ENCODE peak calls at places on chromosomes 13 and 19, in seven cellular contexts. T is ovary, P is tibial nerve, Y is suprapubic skin, C is lower leg skin, E is adrenal gland, O is transverse colon. B is an unnamed sample.

GRCh38 chr19:49689133-49690072 is at the start of gene ADM5:
- DNase-seq in T (peak), P (no peak), Y (peak), C (no peak), E (peak), O (peak), B (peak)

GRCh38 chr13:48457578-48458242 is 44.8 kb upstream of the LPAR6 start:
- DNase-seq in T (peak), P (no peak), Y (no peak), C (no peak), E (no peak), O (no peak), B (no peak)

GRCh38 chr13:23381877-23382276 is 51.6 kb downstream of the SACS start:
- DNase-seq in T (no peak), P (no peak), Y (no peak), C (no peak), E (no peak), O (no peak), B (no peak)

GRCh38 chr19:4742717-4743646 is 19.3 kb upstream of the DPP9 start:
- DNase-seq in T (no peak), P (no peak), Y (no peak), C (no peak), E (peak), O (no peak), B (no peak)

GRCh38 chr19:41373993-41374392 is 2.3 kb upstream of the TMEM91 start:
- DNase-seq in T (peak), P (peak), Y (peak), C (no peak), E (peak), O (peak), B (peak)

GRCh38 chr13:76286178-76286577 is 600.0 kb downstream of the KCTD12 start:
- DNase-seq in T (no peak), P (no peak), Y (no peak), C (no peak), E (no peak), O (no peak), B (no peak)

GRCh38 chr13:48625396-48626076 is 28.2 kb upstream of the CYSLTR2 start:
- DNase-seq in T (no peak), P (no peak), Y (no peak), C (no peak), E (no peak), O (no peak), B (no peak)

GRCh38 chr19:38155453-38155852 is 68.6 kb downstream of the DPF1 start:
- DNase-seq in T (no peak), P (no peak), Y (no peak), C (no peak), E (no peak), O (no peak), B (no peak)

GRCh38 chr13:77479326-77479725 is 56.2 kb upstream of the SCEL start:
- DNase-seq in T (no peak), P (no peak), Y (no peak), C (no peak), E (no peak), O (no peak), B (no peak)

GRCh38 chr19:46407891-46408426 is 5.4 kb downstream of the CCDC8 start:
- DNase-seq in T (peak), P (no peak), Y (no peak), C (no peak), E (no peak), O (no peak), B (no peak)

GRCh38 chr13:73440296-73440895 is 381.6 kb downstream of the KLF5 start:
- DNase-seq in T (no peak), P (no peak), Y (no peak), C (no peak), E (no peak), O (no peak), B (no peak)

GRCh38 chr13:110723598-110723997 is 10.1 kb downstream of the ING1 start:
- DNase-seq in T (no peak), P (no peak), Y (no peak), C (no peak), E (no peak), O (no peak), B (no peak)

GRCh38 chr19:29006057-29006735 is 206.8 kb downstream of the UQCRFS1 start:
- DNase-seq in T (no peak), P (no peak), Y (no peak), C (no peak), E (no peak), O (no peak), B (no peak)

DNA sequence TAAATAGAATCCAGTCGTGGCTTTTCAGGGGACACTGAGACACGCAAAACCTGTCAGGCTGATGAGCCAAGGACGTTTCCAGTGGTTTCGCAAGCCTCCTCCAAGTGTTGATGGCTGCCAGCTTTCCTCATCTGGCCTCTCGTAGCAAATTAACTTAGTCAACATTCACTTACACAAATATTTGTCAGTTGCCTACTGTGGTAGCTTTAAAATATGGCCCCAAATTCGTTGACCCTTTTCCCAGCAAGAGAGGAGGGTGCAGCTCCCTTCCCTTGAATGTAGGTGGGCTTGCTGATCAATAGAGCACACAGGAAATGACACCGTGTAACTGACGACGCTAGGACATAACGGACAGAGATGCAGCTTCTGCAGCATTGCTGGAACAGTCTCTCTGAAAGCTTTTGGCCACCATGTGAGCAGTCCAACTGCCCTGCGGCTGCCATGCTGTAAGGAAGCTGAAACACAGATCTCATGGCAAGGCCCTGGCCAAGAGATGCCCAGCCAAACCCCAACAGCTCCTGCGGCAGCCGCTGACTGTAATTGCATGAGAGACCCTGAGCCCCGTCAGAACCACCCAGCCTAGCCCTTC is 5.5 kb upstream of the RANBP3 start:
- DNase-seq in T (no peak), P (no peak), Y (no peak), C (peak), E (no peak), O (no peak), B (no peak)
- TF ChIP-seq POLR2A in T (no peak), P (no peak), Y (no peak), C (no peak), E (no peak), O (no peak), B (no peak)

DNA sequence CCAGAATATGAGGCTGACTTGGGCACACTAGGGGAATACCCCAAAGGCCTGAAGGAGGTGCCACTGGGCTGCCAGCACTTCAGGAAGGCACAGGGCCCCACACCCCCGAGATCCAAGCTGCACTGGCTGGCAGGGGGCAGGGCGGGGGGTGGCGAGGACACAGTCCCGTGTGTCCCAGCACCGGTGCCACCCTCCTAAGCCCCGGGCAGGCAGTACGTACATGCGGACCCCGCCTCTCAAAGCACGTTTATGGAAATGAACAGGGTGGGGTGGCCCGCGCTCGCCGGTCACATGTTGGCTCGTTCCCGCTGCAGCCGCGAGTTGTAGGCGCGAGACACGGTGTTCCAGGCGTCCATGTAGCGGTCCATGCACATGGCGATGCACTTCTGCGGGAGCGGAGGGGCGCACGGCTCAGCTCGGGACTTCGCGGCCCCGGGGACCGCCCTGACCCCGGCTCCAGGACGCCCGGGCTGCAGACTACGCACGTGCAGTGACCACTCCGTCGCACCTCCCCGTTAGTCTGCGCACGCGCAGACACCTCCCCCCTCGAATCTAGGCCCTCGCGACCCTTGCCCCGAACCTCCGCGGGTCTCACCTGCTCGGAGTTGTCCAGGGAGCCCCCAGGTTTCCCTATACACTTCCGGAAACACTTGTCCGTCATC is 594 bp downstream of the TIMM13 start:
- DNase-seq in T (peak), P (no peak), Y (no peak), C (no peak), E (peak), O (peak), B (peak)
- TF ChIP-seq POLR2A in T (no peak), P (no peak), Y (no peak), C (no peak), E (no peak), O (no peak), B (no peak)

GRCh38 chr13:108215428-108215827 is at the start of gene LIG4:
- DNase-seq in T (peak), P (peak), Y (peak), C (peak), E (peak), O (peak), B (peak)
- TF ChIP-seq POLR2A in T (no peak), P (no peak), Y (no peak), C (no peak), E (no peak), O (no peak), B (no peak)

DNA sequence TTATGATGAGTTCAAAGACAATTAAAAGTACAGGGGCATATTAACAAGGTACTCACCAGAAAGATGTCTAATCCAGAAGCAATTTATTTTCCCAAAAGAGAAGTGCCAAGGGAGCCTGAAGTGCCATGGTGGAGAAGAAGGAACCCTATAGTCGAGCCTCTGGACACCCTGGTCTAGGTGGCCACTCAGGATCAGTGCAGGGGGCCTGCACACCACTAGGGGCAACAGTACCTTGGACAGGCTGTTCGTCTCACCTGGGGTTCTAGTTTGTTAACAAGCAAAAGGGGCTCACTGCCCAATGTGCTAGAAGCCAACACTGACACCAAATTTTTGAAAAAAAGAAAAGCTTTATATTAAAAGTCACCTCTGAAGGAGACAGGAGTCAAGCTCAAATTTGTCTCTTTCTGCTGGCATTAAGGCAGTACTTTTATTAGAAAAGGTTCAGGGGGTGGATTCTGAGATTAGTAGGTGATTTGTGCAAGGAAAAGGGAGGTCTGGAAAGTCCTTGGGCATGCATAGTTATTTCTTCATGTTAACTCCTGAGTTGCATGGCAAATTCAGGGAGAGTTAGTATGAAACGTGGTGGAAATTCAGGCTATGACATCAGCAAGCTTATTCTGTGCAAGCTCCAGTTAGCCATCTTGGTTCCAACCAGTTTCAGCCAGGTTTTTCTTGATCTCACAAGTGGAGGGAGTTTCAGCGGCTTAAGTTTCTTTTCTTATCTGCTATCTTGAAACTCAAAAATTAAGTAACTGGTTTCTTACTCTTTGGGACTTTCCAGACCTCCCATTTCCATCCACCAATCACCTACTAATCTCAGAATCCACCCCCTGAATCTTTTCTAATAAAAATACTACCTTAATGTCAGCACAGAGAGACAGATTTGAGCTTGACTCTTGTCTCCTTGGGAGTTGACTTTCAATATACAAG is 884 bp upstream of the CBY2 start:
- DNase-seq in T (no peak), P (no peak), Y (no peak), C (no peak), E (no peak), O (no peak), B (no peak)
- TF ChIP-seq POLR2A in T (no peak), P (no peak), Y (no peak), C (no peak), E (no peak), O (no peak), B (no peak)

DNA sequence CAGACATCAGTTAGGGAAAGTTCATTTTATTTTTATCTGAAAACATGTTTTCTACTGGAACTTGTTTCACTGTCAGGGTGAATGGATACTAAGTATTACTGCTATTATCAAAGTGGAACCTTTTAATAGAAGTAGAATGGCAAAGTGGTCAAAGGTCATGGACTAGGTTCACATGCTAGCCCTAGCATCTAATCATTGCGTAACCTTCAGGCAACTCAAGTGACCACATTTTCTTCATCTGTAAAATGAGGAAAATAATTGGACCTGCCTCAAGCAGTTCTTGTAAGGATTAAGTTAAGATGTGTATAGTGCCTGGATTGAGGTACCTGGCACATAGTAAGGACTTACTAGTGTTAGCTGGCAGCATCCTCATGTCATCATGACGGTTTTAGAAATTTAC is 5.0 kb downstream of the ZFP28 start:
- DNase-seq in T (no peak), P (no peak), Y (no peak), C (no peak), E (no peak), O (no peak), B (no peak)
- TF ChIP-seq POLR2A in T (no peak), P (no peak), Y (no peak), C (no peak), E (no peak), O (no peak), B (no peak)

GRCh38 chr13:89034015-89034414 is 1362.8 kb downstream of the SLITRK5 start:
- DNase-seq in T (no peak), P (no peak), Y (no peak), C (no peak), E (no peak), O (no peak), B (no peak)
- TF ChIP-seq POLR2A in T (no peak), P (no peak), Y (no peak), C (no peak), E (no peak), O (no peak), B (no peak)

DNA sequence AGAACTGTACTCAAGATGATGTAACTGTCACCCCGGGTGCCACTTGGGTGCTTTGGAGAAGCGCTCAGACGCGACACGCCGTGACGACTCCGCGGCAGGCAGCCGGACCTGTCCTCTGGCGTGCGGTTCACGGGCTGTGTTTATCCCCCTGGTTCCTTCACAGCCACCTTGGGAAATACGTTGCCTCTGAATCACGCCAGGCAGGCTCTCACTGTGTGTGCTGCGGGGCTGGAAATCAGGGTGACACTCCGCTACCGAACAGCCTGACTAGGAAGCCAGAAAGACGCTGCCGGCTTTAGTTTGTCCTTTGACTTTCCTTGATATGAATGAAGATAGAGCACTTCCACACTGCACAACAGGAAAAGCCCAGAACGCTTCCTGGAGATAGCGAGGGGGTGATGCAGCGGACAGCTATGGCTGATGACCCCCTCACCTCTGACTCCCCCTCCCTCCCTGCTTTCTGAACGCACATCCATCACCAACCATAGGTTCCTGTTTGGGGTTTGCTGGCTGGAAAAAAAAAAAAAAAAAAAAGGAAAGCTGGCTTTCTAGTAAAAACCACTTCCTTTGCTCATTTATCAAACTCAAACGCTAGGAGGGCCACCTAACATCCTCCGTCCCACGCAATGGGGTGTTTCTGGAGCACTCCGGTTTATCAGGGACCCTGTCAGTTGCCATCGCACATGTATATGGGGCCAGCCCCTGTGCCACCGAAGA is 3.7 kb upstream of the GP6 start:
- DNase-seq in T (no peak), P (no peak), Y (no peak), C (no peak), E (no peak), O (no peak), B (no peak)
- TF ChIP-seq POLR2A in T (no peak), P (no peak), Y (no peak), C (no peak), E (no peak), O (no peak), B (no peak)

DNA sequence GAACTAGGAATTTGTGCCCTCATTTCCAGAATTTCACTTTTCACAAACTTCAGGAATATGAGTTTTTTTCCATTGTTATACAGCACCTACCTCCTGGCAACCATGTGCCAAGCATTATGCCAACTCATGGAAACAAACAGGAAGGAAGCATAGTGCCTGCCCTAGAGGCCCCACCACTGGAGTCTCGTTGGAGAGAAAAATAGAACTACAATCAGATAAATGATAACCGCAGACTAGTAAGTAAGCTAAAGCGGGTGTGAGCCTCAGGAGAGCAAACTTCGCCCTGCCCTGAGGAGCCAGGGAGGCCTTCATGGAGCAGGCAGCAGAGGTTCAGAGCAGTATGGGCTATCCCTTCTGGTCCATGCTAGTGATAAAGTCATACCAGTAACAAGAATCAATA is 75.9 kb downstream of the FRY start:
- DNase-seq in T (no peak), P (no peak), Y (no peak), C (no peak), E (no peak), O (no peak), B (peak)
- TF ChIP-seq POLR2A in T (no peak), P (no peak), Y (no peak), C (no peak), E (no peak), O (no peak), B (no peak)

B was measured in stomach.